ENCODE peak calls at places on chromosomes 13 and 19, in ten cellular contexts. One of them, this sample, is unnamed.

GRCh38 chr13:40440990-40441820 is 225.2 kb downstream of the FOXO1 start:
- DNase-seq in left colon: peak; percentile 60
- DNase-seq in MCF 10A: peak; percentile 91
- DNase-seq in stimulated activated CD8-positive, alpha-beta memory T cell treated with anti-CD3 and anti-CD28 coated beads, Interleukin-4, amount 100 ng/mL, for 4 hours: no peak
- DNase-seq in HFF-Myc: no peak
- DNase-seq in HEK293T: no peak
- DNase-seq in DMS53: peak; percentile 3
- DNase-seq in mesendoderm: no peak
- DNase-seq in NCI-H1048: no peak
- DNase-seq in KBM-7: no peak
- DNase-seq in this sample: peak; percentile 81

GRCh38 chr19:7922841-7923205 is 2.7 kb downstream of the SNAPC2 start:
- DNase-seq in left colon: no peak
- DNase-seq in MCF 10A: no peak
- DNase-seq in stimulated activated CD8-positive, alpha-beta memory T cell treated with anti-CD3 and anti-CD28 coated beads, Interleukin-4, amount 100 ng/mL, for 4 hours: no peak
- DNase-seq in HFF-Myc: no peak
- DNase-seq in HEK293T: no peak
- DNase-seq in DMS53: no peak
- DNase-seq in mesendoderm: no peak
- DNase-seq in NCI-H1048: no peak
- DNase-seq in KBM-7: no peak
- DNase-seq in this sample: no peak

GRCh38 chr13:83223546-83223945 is 658.7 kb downstream of the SLITRK1 start:
- DNase-seq in left colon: no peak
- DNase-seq in MCF 10A: no peak
- DNase-seq in stimulated activated CD8-positive, alpha-beta memory T cell treated with anti-CD3 and anti-CD28 coated beads, Interleukin-4, amount 100 ng/mL, for 4 hours: no peak
- DNase-seq in HFF-Myc: no peak
- DNase-seq in HEK293T: no peak
- DNase-seq in DMS53: no peak
- DNase-seq in mesendoderm: no peak
- DNase-seq in NCI-H1048: no peak
- DNase-seq in KBM-7: no peak
- DNase-seq in this sample: no peak

GRCh38 chr13:99757756-99758464 is 213.7 kb downstream of the ZIC5 start:
- DNase-seq in left colon: no peak
- DNase-seq in MCF 10A: no peak
- DNase-seq in stimulated activated CD8-positive, alpha-beta memory T cell treated with anti-CD3 and anti-CD28 coated beads, Interleukin-4, amount 100 ng/mL, for 4 hours: no peak
- DNase-seq in HFF-Myc: no peak
- DNase-seq in HEK293T: no peak
- DNase-seq in DMS53: no peak
- DNase-seq in mesendoderm: no peak
- DNase-seq in NCI-H1048: no peak
- DNase-seq in KBM-7: no peak
- DNase-seq in this sample: no peak

GRCh38 chr13:99164226-99164625 is 36.4 kb upstream of the UBAC2 start:
- DNase-seq in left colon: no peak
- DNase-seq in MCF 10A: no peak
- DNase-seq in stimulated activated CD8-positive, alpha-beta memory T cell treated with anti-CD3 and anti-CD28 coated beads, Interleukin-4, amount 100 ng/mL, for 4 hours: no peak
- DNase-seq in HFF-Myc: no peak
- DNase-seq in HEK293T: no peak
- DNase-seq in DMS53: no peak
- DNase-seq in mesendoderm: no peak
- DNase-seq in NCI-H1048: no peak
- DNase-seq in KBM-7: no peak
- DNase-seq in this sample: no peak

GRCh38 chr19:4654437-4655361 is 15.4 kb downstream of the TNFAIP8L1 start:
- DNase-seq in left colon: no peak
- DNase-seq in MCF 10A: no peak
- DNase-seq in stimulated activated CD8-positive, alpha-beta memory T cell treated with anti-CD3 and anti-CD28 coated beads, Interleukin-4, amount 100 ng/mL, for 4 hours: no peak
- DNase-seq in HFF-Myc: no peak
- DNase-seq in HEK293T: no peak
- DNase-seq in DMS53: no peak
- DNase-seq in mesendoderm: no peak
- DNase-seq in NCI-H1048: no peak
- DNase-seq in KBM-7: no peak
- DNase-seq in this sample: no peak

GRCh38 chr19:35436477-35437141 is 11.4 kb upstream of the FFAR2 start:
- DNase-seq in left colon: peak; percentile 44
- DNase-seq in MCF 10A: peak; percentile 83
- DNase-seq in stimulated activated CD8-positive, alpha-beta memory T cell treated with anti-CD3 and anti-CD28 coated beads, Interleukin-4, amount 100 ng/mL, for 4 hours: no peak
- DNase-seq in HFF-Myc: peak; percentile 10
- DNase-seq in HEK293T: no peak
- DNase-seq in DMS53: peak; percentile 76
- DNase-seq in mesendoderm: no peak
- DNase-seq in NCI-H1048: no peak
- DNase-seq in KBM-7: peak; percentile 82
- DNase-seq in this sample: peak; percentile 51

GRCh38 chr19:52453324-52454094 is at the start of gene ZNF578:
- DNase-seq in left colon: peak; percentile 54
- DNase-seq in MCF 10A: no peak
- DNase-seq in stimulated activated CD8-positive, alpha-beta memory T cell treated with anti-CD3 and anti-CD28 coated beads, Interleukin-4, amount 100 ng/mL, for 4 hours: peak; percentile 41
- DNase-seq in HFF-Myc: peak; percentile 30
- DNase-seq in HEK293T: no peak
- DNase-seq in DMS53: peak; percentile 92
- DNase-seq in mesendoderm: peak; percentile 91
- DNase-seq in NCI-H1048: no peak
- DNase-seq in KBM-7: no peak
- DNase-seq in this sample: peak; percentile 84

GRCh38 chr19:3359850-3360493 is 6.4 kb upstream of the NFIC start:
- DNase-seq in left colon: no peak
- DNase-seq in MCF 10A: no peak
- DNase-seq in stimulated activated CD8-positive, alpha-beta memory T cell treated with anti-CD3 and anti-CD28 coated beads, Interleukin-4, amount 100 ng/mL, for 4 hours: no peak
- DNase-seq in HFF-Myc: no peak
- DNase-seq in HEK293T: peak; percentile 69
- DNase-seq in DMS53: peak; percentile 55
- DNase-seq in mesendoderm: no peak
- DNase-seq in NCI-H1048: no peak
- DNase-seq in KBM-7: no peak
- DNase-seq in this sample: no peak

GRCh38 chr19:10238172-10238783 is 7.1 kb upstream of the S1PR2 start:
- DNase-seq in left colon: peak; percentile 62
- DNase-seq in MCF 10A: no peak
- DNase-seq in stimulated activated CD8-positive, alpha-beta memory T cell treated with anti-CD3 and anti-CD28 coated beads, Interleukin-4, amount 100 ng/mL, for 4 hours: no peak
- DNase-seq in HFF-Myc: no peak
- DNase-seq in HEK293T: no peak
- DNase-seq in DMS53: peak; percentile 96
- DNase-seq in mesendoderm: no peak
- DNase-seq in NCI-H1048: no peak
- DNase-seq in KBM-7: peak; percentile 35
- DNase-seq in this sample: no peak

GRCh38 chr19:4524808-4525562 is 6.7 kb upstream of the PLIN4 start:
- DNase-seq in left colon: no peak
- DNase-seq in MCF 10A: peak; percentile 60
- DNase-seq in stimulated activated CD8-positive, alpha-beta memory T cell treated with anti-CD3 and anti-CD28 coated beads, Interleukin-4, amount 100 ng/mL, for 4 hours: peak; percentile 48
- DNase-seq in HFF-Myc: no peak
- DNase-seq in HEK293T: peak; percentile 65
- DNase-seq in DMS53: peak; percentile 55
- DNase-seq in mesendoderm: peak; percentile 53
- DNase-seq in NCI-H1048: no peak
- DNase-seq in KBM-7: peak; percentile 64
- DNase-seq in this sample: no peak

GRCh38 chr19:21135433-21135832 is 6.4 kb upstream of the ZNF431 start:
- DNase-seq in left colon: no peak
- DNase-seq in MCF 10A: no peak
- DNase-seq in stimulated activated CD8-positive, alpha-beta memory T cell treated with anti-CD3 and anti-CD28 coated beads, Interleukin-4, amount 100 ng/mL, for 4 hours: no peak
- DNase-seq in HFF-Myc: no peak
- DNase-seq in HEK293T: no peak
- DNase-seq in DMS53: no peak
- DNase-seq in mesendoderm: no peak
- DNase-seq in NCI-H1048: no peak
- DNase-seq in KBM-7: no peak
- DNase-seq in this sample: no peak

GRCh38 chr13:96273196-96273595 is 183.3 kb downstream of the HS6ST3 start:
- DNase-seq in left colon: no peak
- DNase-seq in MCF 10A: no peak
- DNase-seq in stimulated activated CD8-positive, alpha-beta memory T cell treated with anti-CD3 and anti-CD28 coated beads, Interleukin-4, amount 100 ng/mL, for 4 hours: no peak
- DNase-seq in HFF-Myc: no peak
- DNase-seq in HEK293T: no peak
- DNase-seq in DMS53: peak; percentile 1
- DNase-seq in mesendoderm: no peak
- DNase-seq in NCI-H1048: no peak
- DNase-seq in KBM-7: no peak
- DNase-seq in this sample: no peak

GRCh38 chr13:20998649-20999415 is 62.6 kb downstream of the LATS2 start:
- DNase-seq in left colon: no peak
- DNase-seq in MCF 10A: no peak
- DNase-seq in stimulated activated CD8-positive, alpha-beta memory T cell treated with anti-CD3 and anti-CD28 coated beads, Interleukin-4, amount 100 ng/mL, for 4 hours: no peak
- DNase-seq in HFF-Myc: no peak
- DNase-seq in HEK293T: no peak
- DNase-seq in DMS53: no peak
- DNase-seq in mesendoderm: no peak
- DNase-seq in NCI-H1048: no peak
- DNase-seq in KBM-7: no peak
- DNase-seq in this sample: no peak

GRCh38 chr13:90551253-90551652 is 796.2 kb upstream of the MIR17HG start:
- DNase-seq in left colon: no peak
- DNase-seq in MCF 10A: no peak
- DNase-seq in stimulated activated CD8-positive, alpha-beta memory T cell treated with anti-CD3 and anti-CD28 coated beads, Interleukin-4, amount 100 ng/mL, for 4 hours: no peak
- DNase-seq in HFF-Myc: no peak
- DNase-seq in HEK293T: no peak
- DNase-seq in DMS53: no peak
- DNase-seq in mesendoderm: no peak
- DNase-seq in NCI-H1048: no peak
- DNase-seq in KBM-7: no peak
- DNase-seq in this sample: no peak

GRCh38 chr13:85538957-85539356 is 260.3 kb downstream of the SLITRK6 start:
- DNase-seq in left colon: no peak
- DNase-seq in MCF 10A: no peak
- DNase-seq in stimulated activated CD8-positive, alpha-beta memory T cell treated with anti-CD3 and anti-CD28 coated beads, Interleukin-4, amount 100 ng/mL, for 4 hours: no peak
- DNase-seq in HFF-Myc: no peak
- DNase-seq in HEK293T: no peak
- DNase-seq in DMS53: no peak
- DNase-seq in mesendoderm: no peak
- DNase-seq in NCI-H1048: no peak
- DNase-seq in KBM-7: no peak
- DNase-seq in this sample: no peak

GRCh38 chr19:33290956-33291622 is 11.2 kb downstream of the CEBPA start:
- DNase-seq in left colon: peak; percentile 82
- DNase-seq in MCF 10A: peak; percentile 90
- DNase-seq in stimulated activated CD8-positive, alpha-beta memory T cell treated with anti-CD3 and anti-CD28 coated beads, Interleukin-4, amount 100 ng/mL, for 4 hours: no peak
- DNase-seq in HFF-Myc: no peak
- DNase-seq in HEK293T: no peak
- DNase-seq in DMS53: no peak
- DNase-seq in mesendoderm: peak; percentile 74
- DNase-seq in NCI-H1048: no peak
- DNase-seq in KBM-7: no peak
- DNase-seq in this sample: no peak

GRCh38 chr19:43678512-43678911 is 8.5 kb upstream of the PLAUR start:
- DNase-seq in left colon: no peak
- DNase-seq in MCF 10A: no peak
- DNase-seq in stimulated activated CD8-positive, alpha-beta memory T cell treated with anti-CD3 and anti-CD28 coated beads, Interleukin-4, amount 100 ng/mL, for 4 hours: no peak
- DNase-seq in HFF-Myc: no peak
- DNase-seq in HEK293T: no peak
- DNase-seq in DMS53: no peak
- DNase-seq in mesendoderm: no peak
- DNase-seq in NCI-H1048: no peak
- DNase-seq in KBM-7: no peak
- DNase-seq in this sample: no peak

GRCh38 chr19:45276284-45276687 is 25.2 kb downstream of the MARK4 start:
- DNase-seq in left colon: no peak
- DNase-seq in MCF 10A: no peak
- DNase-seq in stimulated activated CD8-positive, alpha-beta memory T cell treated with anti-CD3 and anti-CD28 coated beads, Interleukin-4, amount 100 ng/mL, for 4 hours: no peak
- DNase-seq in HFF-Myc: peak; percentile 10
- DNase-seq in HEK293T: no peak
- DNase-seq in DMS53: peak; percentile 35
- DNase-seq in mesendoderm: no peak
- DNase-seq in NCI-H1048: no peak
- DNase-seq in KBM-7: peak; percentile 19
- DNase-seq in this sample: no peak

GRCh38 chr13:30045916-30046704 is 195.7 kb upstream of the UBL3 start:
- DNase-seq in left colon: no peak
- DNase-seq in MCF 10A: peak; percentile 20
- DNase-seq in stimulated activated CD8-positive, alpha-beta memory T cell treated with anti-CD3 and anti-CD28 coated beads, Interleukin-4, amount 100 ng/mL, for 4 hours: no peak
- DNase-seq in HFF-Myc: peak; percentile 22
- DNase-seq in HEK293T: no peak
- DNase-seq in DMS53: peak; percentile 41
- DNase-seq in mesendoderm: no peak
- DNase-seq in NCI-H1048: no peak
- DNase-seq in KBM-7: peak; percentile 22
- DNase-seq in this sample: no peak

GRCh38 chr19:46294475-46294874 is 2.4 kb upstream of the HIF3A start:
- DNase-seq in left colon: no peak
- DNase-seq in MCF 10A: no peak
- DNase-seq in stimulated activated CD8-positive, alpha-beta memory T cell treated with anti-CD3 and anti-CD28 coated beads, Interleukin-4, amount 100 ng/mL, for 4 hours: no peak
- DNase-seq in HFF-Myc: no peak
- DNase-seq in HEK293T: no peak
- DNase-seq in DMS53: no peak
- DNase-seq in mesendoderm: no peak
- DNase-seq in NCI-H1048: no peak
- DNase-seq in KBM-7: no peak
- DNase-seq in this sample: no peak

GRCh38 chr13:69198706-69199105 is 908.9 kb upstream of the ATXN8OS start:
- DNase-seq in left colon: no peak
- DNase-seq in MCF 10A: no peak
- DNase-seq in stimulated activated CD8-positive, alpha-beta memory T cell treated with anti-CD3 and anti-CD28 coated beads, Interleukin-4, amount 100 ng/mL, for 4 hours: no peak
- DNase-seq in HFF-Myc: no peak
- DNase-seq in HEK293T: no peak
- DNase-seq in DMS53: no peak
- DNase-seq in mesendoderm: no peak
- DNase-seq in NCI-H1048: no peak
- DNase-seq in KBM-7: no peak
- DNase-seq in this sample: no peak

GRCh38 chr13:32045537-32045936 is 14.0 kb downstream of the FRY start:
- DNase-seq in left colon: no peak
- DNase-seq in MCF 10A: no peak
- DNase-seq in stimulated activated CD8-positive, alpha-beta memory T cell treated with anti-CD3 and anti-CD28 coated beads, Interleukin-4, amount 100 ng/mL, for 4 hours: no peak
- DNase-seq in HFF-Myc: no peak
- DNase-seq in HEK293T: no peak
- DNase-seq in DMS53: peak; percentile 69
- DNase-seq in mesendoderm: no peak
- DNase-seq in NCI-H1048: no peak
- DNase-seq in KBM-7: no peak
- DNase-seq in this sample: no peak

GRCh38 chr19:39824143-39825092 is 9.5 kb downstream of the DYRK1B start:
- DNase-seq in left colon: peak; percentile 90
- DNase-seq in MCF 10A: no peak
- DNase-seq in stimulated activated CD8-positive, alpha-beta memory T cell treated with anti-CD3 and anti-CD28 coated beads, Interleukin-4, amount 100 ng/mL, for 4 hours: peak; percentile 66
- DNase-seq in HFF-Myc: no peak
- DNase-seq in HEK293T: peak; percentile 86
- DNase-seq in DMS53: peak; percentile 99
- DNase-seq in mesendoderm: peak; percentile 97
- DNase-seq in NCI-H1048: peak; percentile 85
- DNase-seq in KBM-7: no peak
- DNase-seq in this sample: peak; percentile 93

GRCh38 chr19:47369923-47370625 is 21.0 kb downstream of the DHX34 start:
- DNase-seq in left colon: no peak
- DNase-seq in MCF 10A: peak; percentile 87
- DNase-seq in stimulated activated CD8-positive, alpha-beta memory T cell treated with anti-CD3 and anti-CD28 coated beads, Interleukin-4, amount 100 ng/mL, for 4 hours: no peak
- DNase-seq in HFF-Myc: no peak
- DNase-seq in HEK293T: no peak
- DNase-seq in DMS53: no peak
- DNase-seq in mesendoderm: no peak
- DNase-seq in NCI-H1048: no peak
- DNase-seq in KBM-7: no peak
- DNase-seq in this sample: no peak